ENCODE peak calls at places on chromosomes 2 and 18, in seven cellular contexts. L is foreskin fibroblast, V is SJSA1, X is right cardiac atrium, I is lung, N is AG04450, J is cardiac muscle cell. B is an unnamed sample.
A peak's percentile ranks its signal among the peaks of the same experiment; 100 is the strongest.

GRCh38 chr2:8985561-8986326 is 17.7 kb downstream of the MBOAT2 start:
- DNase-seq in L (no peak), V (no peak), X (no peak), I (no peak), N (no peak), J (no peak), B (no peak)

GRCh38 chr2:112583497-112584133 is 794 bp upstream of the CHCHD5 start:
- DNase-seq in L (no peak), V (no peak), X (no peak), I (peak; percentile 41), N (no peak), J (peak; percentile 21), B (no peak)

GRCh38 chr2:230866704-230867561 is 2.2 kb downstream of the ITM2C start:
- DNase-seq in L (peak; percentile 30), V (peak; percentile 48), X (peak; percentile 39), I (no peak), N (no peak), J (peak; percentile 62), B (no peak)

GRCh38 chr2:73852020-73852419 is 23.3 kb downstream of the STAMBP start:
- DNase-seq in L (peak; percentile 77), V (no peak), X (no peak), I (no peak), N (no peak), J (peak; percentile 70), B (no peak)

GRCh38 chr2:241508510-241509407 is at the start of gene STK25:
- DNase-seq in L (peak; percentile 99), V (peak; percentile 99), X (peak; percentile 98), I (peak; percentile 97), N (peak; percentile 94), J (peak; percentile 99), B (peak; percentile 94)

GRCh38 chr2:205885492-205886099 is 200.4 kb downstream of the INO80D start:
- DNase-seq in L (peak; percentile 54), V (peak; percentile 90), X (peak; percentile 89), I (peak; percentile 85), N (peak; percentile 44), J (peak; percentile 87), B (peak; percentile 55)

GRCh38 chr18:37335337-37335736 is 230.3 kb downstream of the CELF4 start:
- DNase-seq in L (no peak), V (no peak), X (no peak), I (no peak), N (no peak), J (peak; percentile 35), B (no peak)

GRCh38 chr2:224433442-224433841 is 31.5 kb upstream of the FAM124B start:
- DNase-seq in L (no peak), V (no peak), X (no peak), I (no peak), N (no peak), J (no peak), B (no peak)

GRCh38 chr2:232458661-232459418 is 2.9 kb downstream of the ALPI start:
- DNase-seq in L (no peak), V (no peak), X (no peak), I (no peak), N (no peak), J (no peak), B (no peak)

GRCh38 chr2:9809064-9809356 is 34.3 kb upstream of the TAF1B start:
- DNase-seq in L (no peak), V (no peak), X (no peak), I (no peak), N (no peak), J (no peak), B (no peak)

GRCh38 chr2:182642328-182642727 is 73.7 kb upstream of the DNAJC10 start:
- DNase-seq in L (peak; percentile 56), V (peak; percentile 60), X (peak; percentile 57), I (peak; percentile 64), N (no peak), J (peak; percentile 61), B (no peak)

GRCh38 chr2:191178806-191179514 is 28.2 kb upstream of the STAT4 start:
- DNase-seq in L (peak; percentile 89), V (no peak), X (peak; percentile 60), I (no peak), N (no peak), J (peak; percentile 97), B (peak; percentile 18)

GRCh38 chr2:38375711-38376345 is 1.2 kb downstream of the ATL2 start:
- DNase-seq in L (no peak), V (no peak), X (peak; percentile 54), I (no peak), N (no peak), J (peak; percentile 43), B (no peak)

GRCh38 chr2:147538088-147538487 is 306.7 kb upstream of the ACVR2A start:
- DNase-seq in L (no peak), V (no peak), X (no peak), I (no peak), N (no peak), J (peak; percentile 80), B (no peak)

DNA sequence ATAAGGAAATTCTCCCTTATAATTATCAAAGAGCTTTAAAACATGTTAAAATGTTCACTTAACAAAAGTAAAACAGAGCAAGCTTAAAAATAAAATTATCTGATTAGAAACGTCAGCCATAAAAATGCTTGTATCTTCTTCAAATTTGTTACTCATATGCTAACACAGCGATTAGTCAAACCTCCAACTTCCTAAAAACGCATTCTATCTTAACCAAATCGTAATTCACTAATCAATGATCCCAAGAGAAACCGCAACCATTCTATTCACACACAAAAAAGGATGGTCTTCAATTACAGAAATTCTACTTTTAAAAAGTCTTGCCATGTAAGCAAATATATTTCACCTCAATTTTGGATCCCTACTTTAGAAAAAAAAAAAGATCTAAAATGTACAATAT is 1.9 kb downstream of the STK17B start:
- DNase-seq in L (no peak), V (no peak), X (no peak), I (no peak), N (no peak), J (no peak), B (no peak)
- H3K4me3 ChIP-seq in L (peak overlapping the region; percentile 56), V (peak overlapping the region; percentile 80), X (peak overlapping the region; percentile 83), I (no peak overlapping the region), N (peak overlapping the region; percentile 87), J (peak overlapping the region; percentile 84), B (peak overlapping the region; percentile 85)

GRCh38 chr2:209685963-209686362 is 85.7 kb upstream of the UNC80 start:
- DNase-seq in L (no peak), V (no peak), X (no peak), I (no peak), N (no peak), J (no peak), B (no peak)
- H3K4me3 ChIP-seq in L (no peak overlapping the region), V (no peak overlapping the region), X (no peak overlapping the region), I (no peak overlapping the region), N (no peak overlapping the region), J (no peak overlapping the region), B (no peak overlapping the region)

GRCh38 chr2:109647636-109648035 is 33.5 kb downstream of the SOWAHC start:
- DNase-seq in L (peak; percentile 47), V (no peak), X (no peak), I (no peak), N (no peak), J (peak; percentile 42), B (no peak)

GRCh38 chr2:109646961-109647360 is 32.8 kb downstream of the SOWAHC start:
- DNase-seq in L (no peak), V (no peak), X (no peak), I (no peak), N (no peak), J (no peak), B (no peak)

GRCh38 chr2:109648041-109648527 is 33.9 kb downstream of the SOWAHC start:
- DNase-seq in L (peak; percentile 12), V (no peak), X (no peak), I (no peak), N (no peak), J (peak; percentile 55), B (no peak)

GRCh38 chr2:109645412-109646184 is 31.4 kb downstream of the SOWAHC start:
- DNase-seq in L (no peak), V (no peak), X (no peak), I (no peak), N (no peak), J (no peak), B (no peak)

GRCh38 chr2:109644571-109645275 is 30.6 kb downstream of the SOWAHC start:
- DNase-seq in L (no peak), V (no peak), X (no peak), I (peak; percentile 34), N (no peak), J (no peak), B (no peak)
- H3K4me3 ChIP-seq in L (no peak overlapping the region), V (no peak overlapping the region), X (no peak overlapping the region), I (no peak overlapping the region), N (no peak overlapping the region), J (no peak overlapping the region), B (no peak overlapping the region)

GRCh38 chr2:44560352-44560751 is 198.6 kb downstream of the CAMKMT start:
- DNase-seq in L (no peak), V (no peak), X (no peak), I (no peak), N (no peak), J (no peak), B (no peak)
- H3K4me3 ChIP-seq in L (no peak overlapping the region), V (no peak overlapping the region), X (no peak overlapping the region), I (no peak overlapping the region), N (no peak overlapping the region), J (no peak overlapping the region), B (no peak overlapping the region)

GRCh38 chr2:235665656-235666239 is 171.9 kb downstream of the AGAP1 start:
- DNase-seq in L (no peak), V (no peak), X (no peak), I (no peak), N (no peak), J (peak; percentile 22), B (no peak)
- H3K4me3 ChIP-seq in L (peak overlapping the region; percentile 17), V (no peak overlapping the region), X (peak overlapping the region; percentile 57), I (no peak overlapping the region), N (peak overlapping the region; percentile 42), J (peak overlapping the region; percentile 20), B (peak overlapping the region; percentile 15)

GRCh38 chr2:209368924-209369323 is 54.9 kb upstream of the MAP2 start:
- DNase-seq in L (peak; percentile 92), V (peak; percentile 84), X (no peak), I (peak; percentile 71), N (peak; percentile 20), J (peak; percentile 91), B (peak; percentile 99)
- H3K4me3 ChIP-seq in L (no peak overlapping the region), V (no peak overlapping the region), X (no peak overlapping the region), I (no peak overlapping the region), N (no peak overlapping the region), J (no peak overlapping the region), B (no peak overlapping the region)

B was measured in astrocyte of the cerebellum.